ENCODE peak calls at places on chromosome 17, in ten cellular contexts. G is H1, S is NB4, Z is adrenal gland, B is suprapubic skin, Y is stomach, E is esophagus squamous epithelium, P is IMR-90, L is sigmoid colon, R is HepG2. A is an unnamed sample.

GRCh38 chr17:43983196-43983514 is 21.3 kb upstream of the NAGS start:
- DNase-seq in Y (no peak), E (no peak), S (no peak), G (no peak), P (no peak), R (no peak), L (no peak), B (no peak), Z (no peak), A (no peak)

GRCh38 chr17:76373481-76373825 is 11.0 kb upstream of the SPHK1 start:
- DNase-seq in B (no peak), S (no peak), Z (no peak), P (no peak), E (no peak), G (no peak), R (no peak), L (no peak), Y (no peak), A (no peak)

GRCh38 chr17:47802341-47803022 is 19.1 kb downstream of the OSBPL7 start:
- DNase-seq in E (no peak), R (peak; percentile 67), S (peak; percentile 52), Y (peak; percentile 64), L (no peak), G (no peak), Z (peak; percentile 55), B (peak; percentile 47), P (peak; percentile 41), A (peak; percentile 35)

GRCh38 chr17:73341350-73342056 is 29.7 kb upstream of the CDC42EP4 start:
- DNase-seq in Z (no peak), G (no peak), L (no peak), S (no peak), P (no peak), E (no peak), Y (no peak), R (no peak), B (no peak), A (no peak)

GRCh38 chr17:50205111-50205821 is 3.8 kb upstream of the COL1A1 start:
- DNase-seq in S (no peak), E (no peak), Y (no peak), Z (no peak), B (no peak), G (no peak), P (peak; percentile 60), R (no peak), L (peak; percentile 67), A (no peak)

GRCh38 chr17:74037320-74037719 is 166.2 kb upstream of the RPL38 start:
- DNase-seq in E (no peak), R (no peak), S (no peak), G (no peak), P (no peak), L (no peak), B (peak; percentile 70), Z (no peak), Y (no peak), A (peak; percentile 43)

GRCh38 chr17:72614476-72614870 is 478.0 kb downstream of the SLC39A11 start:
- DNase-seq in S (no peak), G (no peak), R (no peak), B (no peak), Y (no peak), E (no peak), L (no peak), Z (no peak), P (no peak), A (no peak)

GRCh38 chr17:45895304-45895968 is 1.1 kb downstream of the MAPT start:
- DNase-seq in L (no peak), B (peak; percentile 73), G (no peak), Y (no peak), S (no peak), Z (no peak), E (no peak), R (no peak), P (no peak), A (peak; percentile 25)

GRCh38 chr17:58318065-58318481 is 10.5 kb downstream of the TSPOAP1 start:
- DNase-seq in S (no peak), B (peak; percentile 50), R (no peak), G (no peak), Y (no peak), P (no peak), E (no peak), L (peak; percentile 59), Z (no peak), A (no peak)

GRCh38 chr17:5019475-5019956 is 15.7 kb downstream of the SLC52A1 start:
- DNase-seq in B (no peak), G (no peak), E (no peak), L (no peak), S (peak; percentile 46), P (peak; percentile 12), R (no peak), Z (no peak), Y (no peak), A (peak; percentile 28)

GRCh38 chr17:69672924-69673323 is 258.4 kb downstream of the MAP2K6 start:
- DNase-seq in S (no peak), G (no peak), L (no peak), E (no peak), B (no peak), Z (no peak), Y (no peak), R (no peak), P (peak; percentile 87), A (peak; percentile 0)

GRCh38 chr17:48908047-48908843 is at the start of gene UBE2Z:
- DNase-seq in B (peak; percentile 96), R (peak; percentile 95), G (peak; percentile 94), P (peak; percentile 95), L (peak; percentile 96), S (peak; percentile 97), Y (peak; percentile 94), E (peak; percentile 70), Z (peak; percentile 95), A (peak; percentile 96)

GRCh38 chr17:48907713-48908046 is 527 bp upstream of the UBE2Z start:
- DNase-seq in Z (no peak), P (peak; percentile 64), S (no peak), B (no peak), Y (no peak), E (no peak), R (no peak), L (no peak), G (no peak), A (peak; percentile 80)

GRCh38 chr17:48908853-48909394 is 717 bp downstream of the UBE2Z start:
- DNase-seq in P (peak; percentile 85), Y (peak; percentile 75), E (no peak), S (peak; percentile 96), B (peak; percentile 90), Z (peak; percentile 91), L (peak; percentile 83), R (peak; percentile 89), G (peak; percentile 88), A (peak; percentile 74)

GRCh38 chr17:48910370-48910769 is 2.2 kb downstream of the UBE2Z start:
- DNase-seq in Y (no peak), S (no peak), B (no peak), R (peak; percentile 53), P (no peak), L (no peak), E (no peak), Z (no peak), G (no peak), A (no peak)

GRCh38 chr17:48909796-48910195 is 1.6 kb downstream of the UBE2Z start:
- DNase-seq in P (peak; percentile 27), S (no peak), Z (no peak), E (no peak), Y (no peak), L (no peak), G (no peak), B (no peak), R (no peak), A (peak; percentile 28)
- TF ChIP-seq POLR2A in P (no peak), S (no peak), Z (no peak), E (no peak), Y (no peak), L (no peak), G (no peak), B (no peak), R (no peak), A (no peak)

GRCh38 chr17:81603846-81604610 is 32.9 kb downstream of the NPLOC4 start:
- DNase-seq in Z (no peak), R (no peak), L (no peak), B (no peak), P (no peak), E (no peak), S (no peak), Y (no peak), G (no peak), A (no peak)

GRCh38 chr17:81607431-81607830 is 29.5 kb downstream of the NPLOC4 start:
- DNase-seq in P (peak; percentile 61), G (no peak), L (no peak), E (no peak), R (no peak), S (no peak), B (no peak), Z (no peak), Y (no peak), A (no peak)

GRCh38 chr17:81599719-81600486 is 37.0 kb downstream of the NPLOC4 start:
- DNase-seq in G (no peak), L (peak; percentile 73), S (no peak), R (no peak), B (no peak), E (no peak), Y (no peak), P (peak; percentile 56), Z (peak; percentile 45), A (no peak)

DNA sequence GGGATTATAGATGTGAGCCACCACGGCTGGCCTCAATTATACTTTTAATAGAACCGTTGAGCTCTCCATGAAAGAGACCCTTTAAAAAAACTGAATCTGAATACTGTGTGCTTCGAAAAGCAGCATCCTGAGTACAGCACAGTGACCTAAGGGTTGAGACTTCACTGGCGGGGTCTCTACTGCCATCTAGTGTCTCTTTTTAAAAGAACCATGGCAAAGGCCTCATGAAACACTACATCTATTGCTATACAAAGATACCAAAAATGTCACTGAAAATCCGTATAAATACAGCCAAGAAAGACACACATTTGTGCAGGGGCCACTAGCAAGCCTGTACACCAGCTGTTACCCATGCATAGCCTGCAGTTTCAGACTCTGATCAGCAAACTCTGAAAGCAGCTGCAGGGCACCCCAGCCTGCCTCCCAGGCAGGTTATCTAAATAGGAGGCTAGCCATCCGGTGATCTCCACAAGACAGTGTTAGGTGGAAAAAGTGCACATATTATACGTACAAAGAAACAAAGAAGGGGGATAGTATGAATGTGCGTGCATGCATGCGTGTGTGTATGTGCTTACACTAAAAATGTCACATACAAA is 35.3 kb downstream of the NPLOC4 start:
- DNase-seq in Y (peak; percentile 29), L (no peak), B (no peak), Z (peak; percentile 38), R (peak; percentile 62), E (no peak), G (no peak), S (peak; percentile 78), P (peak; percentile 78), A (peak; percentile 80)
- TF ChIP-seq POLR2A in Y (no peak), L (no peak), B (no peak), Z (no peak), R (no peak), E (no peak), G (no peak), S (no peak), P (peak; percentile 31), A (no peak)

GRCh38 chr17:29611351-29612093 is 11.2 kb downstream of the CORO6 start:
- DNase-seq in Y (no peak), Z (no peak), E (no peak), S (no peak), P (no peak), R (no peak), B (peak; percentile 58), G (no peak), L (peak; percentile 63), A (no peak)
- TF ChIP-seq POLR2A in Y (no peak), Z (no peak), E (no peak), S (no peak), P (no peak), R (no peak), B (no peak), G (no peak), L (no peak), A (no peak)

GRCh38 chr17:2029911-2030778 is at the start of gene DPH1:
- DNase-seq in Z (peak; percentile 93), G (peak; percentile 69), S (peak; percentile 79), B (peak; percentile 90), E (peak; percentile 46), R (peak; percentile 92), Y (peak; percentile 88), L (peak; percentile 92), P (peak; percentile 91), A (peak; percentile 93)
- TF ChIP-seq POLR2A in Z (peak; percentile 12), G (no peak), S (peak; percentile 55), B (peak; percentile 32), E (peak; percentile 41), R (peak; percentile 68), Y (no peak), L (no peak), P (peak; percentile 68), A (peak; percentile 58)